ENCODE peak calls at places on chromosomes 3 and 15, in seven cellular contexts. R is T47D, N is GM06990, H is A172, J is tibial nerve, M is iPS-NIHi11, C is Right ventricle myocardium superior. K is an unnamed sample.

GRCh38 chr3:126050626-126051025 is 33.3 kb downstream of the SLC41A3 start:
- DNase-seq in H (no peak), C (no peak), M (no peak), J (no peak), N (no peak), R (no peak), K (no peak)

GRCh38 chr3:127680146-127680661 is 7.5 kb downstream of the ABTB1 start:
- DNase-seq in N (no peak), H (no peak), C (peak), R (no peak), M (no peak), J (no peak), K (peak)

GRCh38 chr15:76439542-76439941 is 103.0 kb downstream of the ISL2 start:
- DNase-seq in M (peak), J (no peak), N (no peak), C (no peak), R (no peak), H (no peak), K (no peak)

GRCh38 chr3:42964286-42964685 is 14.8 kb upstream of the GASK1A start:
- DNase-seq in C (no peak), H (no peak), M (no peak), J (no peak), N (no peak), R (no peak), K (no peak)

GRCh38 chr3:158847885-158848284 is 46.0 kb downstream of the MFSD1 start:
- DNase-seq in C (no peak), M (no peak), N (no peak), R (no peak), H (no peak), J (no peak), K (no peak)

GRCh38 chr3:127726894-127727293 is 54.1 kb downstream of the ABTB1 start:
- DNase-seq in M (no peak), R (no peak), H (no peak), N (no peak), C (no peak), J (no peak), K (no peak)

GRCh38 chr15:26970712-26971210 is at the start of gene GABRG3:
- DNase-seq in H (no peak), C (no peak), N (no peak), M (peak), R (no peak), J (no peak), K (no peak)

GRCh38 chr15:70765504-70766281 is 2.3 kb upstream of the UACA start:
- DNase-seq in M (no peak), N (no peak), H (no peak), C (no peak), J (no peak), R (no peak), K (no peak)

GRCh38 chr3:14915636-14916222 is 31.7 kb upstream of the NR2C2 start:
- DNase-seq in R (no peak), H (peak), C (no peak), M (no peak), J (no peak), N (no peak), K (no peak)

GRCh38 chr3:158106773-158107461 is 697 bp upstream of the SHOX2 start:
- DNase-seq in M (no peak), J (no peak), H (peak), N (peak), R (no peak), C (no peak), K (no peak)

GRCh38 chr3:102484384-102484783 is 49.6 kb downstream of the ZPLD1 start:
- DNase-seq in H (no peak), N (no peak), R (no peak), C (no peak), J (no peak), M (no peak), K (no peak)

GRCh38 chr15:38461089-38461833 is 7.3 kb downstream of the FAM98B start:
- DNase-seq in R (no peak), N (no peak), M (no peak), H (no peak), J (no peak), C (no peak), K (no peak)

GRCh38 chr3:66098436-66098835 is 59.7 kb upstream of the MAGI1 start:
- DNase-seq in H (no peak), M (no peak), C (no peak), J (no peak), R (no peak), N (no peak), K (no peak)

GRCh38 chr15:66078196-66078928 is 175.2 kb downstream of the MEGF11 start:
- DNase-seq in R (no peak), J (no peak), N (no peak), H (no peak), C (no peak), M (peak), K (no peak)

GRCh38 chr3:140031170-140031569 is 96.2 kb downstream of the CLSTN2 start:
- DNase-seq in R (no peak), C (no peak), N (no peak), J (no peak), H (no peak), M (no peak), K (no peak)

GRCh38 chr15:73683624-73684536 is at the start of gene CD276:
- DNase-seq in J (peak), R (peak), H (peak), C (peak), N (no peak), M (peak), K (peak)

GRCh38 chr15:78749831-78750230 is 61.4 kb downstream of the ADAMTS7 start:
- DNase-seq in R (no peak), M (no peak), C (no peak), H (no peak), J (no peak), N (no peak), K (peak)

GRCh38 chr15:58575045-58575786 is 143.4 kb downstream of the LIPC start:
- DNase-seq in M (no peak), J (no peak), H (no peak), C (no peak), N (no peak), R (no peak), K (no peak)

GRCh38 chr3:62475940-62476339 is 102.6 kb upstream of the FEZF2 start:
- DNase-seq in M (no peak), N (no peak), C (no peak), H (no peak), R (no peak), J (no peak), K (no peak)

GRCh38 chr15:79075256-79075655 is 15.3 kb downstream of the RASGRF1 start:
- DNase-seq in C (no peak), N (no peak), J (no peak), H (no peak), R (no peak), M (no peak), K (no peak)

GRCh38 chr15:47685141-47685870 is 32.0 kb upstream of the SEMA6D start:
- DNase-seq in C (no peak), R (no peak), N (no peak), H (no peak), J (no peak), M (no peak), K (no peak)

GRCh38 chr15:54462511-54462913 is 484.3 kb downstream of the UNC13C start:
- DNase-seq in R (no peak), H (no peak), M (no peak), J (no peak), N (no peak), C (no peak), K (no peak)

GRCh38 chr15:39888809-39889208 is 31.3 kb downstream of the GPR176 start:
- DNase-seq in M (no peak), C (no peak), J (no peak), R (no peak), N (no peak), H (no peak), K (no peak)

GRCh38 chr3:188349276-188349962 is 195.5 kb downstream of the LPP start:
- DNase-seq in C (no peak), H (peak), N (no peak), M (no peak), J (no peak), R (no peak), K (no peak)

GRCh38 chr3:130480736-130481135 is 36.2 kb upstream of the COL6A6 start:
- DNase-seq in N (no peak), H (peak), M (peak), R (peak), J (no peak), C (no peak), K (peak)

GRCh38 chr3:146491303-146491702 is 21.9 kb upstream of the PLSCR2 start:
- DNase-seq in N (no peak), M (no peak), C (no peak), R (no peak), H (no peak), J (no peak), K (no peak)

GRCh38 chr3:189276481-189277190 is 104.9 kb downstream of the TPRG1 start:
- DNase-seq in M (peak), J (no peak), C (no peak), H (peak), N (peak), R (no peak), K (no peak)

GRCh38 chr15:26983822-26984221 is 12.8 kb downstream of the GABRG3 start:
- DNase-seq in C (no peak), M (peak), H (no peak), N (no peak), J (no peak), R (no peak), K (no peak)

GRCh38 chr15:52652286-52652685 is 26.9 kb downstream of the ATOSA start:
- DNase-seq in M (no peak), J (no peak), H (no peak), C (no peak), N (no peak), R (no peak), K (no peak)

GRCh38 chr3:179929091-179929529 is 107.6 kb downstream of the PEX5L start:
- DNase-seq in N (no peak), R (peak), C (no peak), H (peak), J (peak), M (peak), K (no peak)

GRCh38 chr3:169244119-169244864 is 419.2 kb downstream of the MECOM start:
- DNase-seq in N (no peak), H (no peak), R (no peak), C (no peak), M (peak), J (no peak), K (no peak)

GRCh38 chr3:133540896-133541674 is 32.4 kb upstream of the CDV3 start:
- DNase-seq in C (no peak), R (no peak), N (peak), J (no peak), M (no peak), H (peak), K (no peak)

GRCh38 chr15:43776101-43776717 is 557 bp downstream of the ELL3 start:
- DNase-seq in C (no peak), H (no peak), N (peak), J (no peak), M (peak), R (no peak), K (peak)

GRCh38 chr3:102200126-102200525 is 234.7 kb upstream of the ZPLD1 start:
- DNase-seq in M (no peak), J (no peak), C (no peak), N (no peak), R (no peak), H (no peak), K (no peak)

GRCh38 chr3:192833177-192833890 is 84.3 kb downstream of the MB21D2 start:
- DNase-seq in R (no peak), M (no peak), J (no peak), H (peak), N (no peak), C (no peak), K (no peak)

GRCh38 chr3:66404246-66404645 is 96.6 kb downstream of the LRIG1 start:
- DNase-seq in N (no peak), J (no peak), H (no peak), C (no peak), M (no peak), R (no peak), K (no peak)

GRCh38 chr3:48990636-48991421 is 788 bp downstream of the P4HTM start:
- DNase-seq in J (no peak), H (no peak), M (peak), N (no peak), C (no peak), R (no peak), K (no peak)

GRCh38 chr15:83764201-83764839 is 110.4 kb downstream of the ADAMTSL3 start:
- DNase-seq in R (no peak), N (no peak), C (no peak), H (no peak), M (no peak), J (no peak), K (no peak)

GRCh38 chr3:158313344-158313927 is 203.5 kb downstream of the RSRC1 start:
- DNase-seq in H (peak), N (no peak), M (no peak), C (no peak), R (peak), J (no peak), K (no peak)

K was measured in uterus.